ENCODE peak calls at places on chromosomes 1 and 21, in four cellular contexts. One of them, this sample, is unnamed.
A peak's percentile ranks its signal among the peaks of the same experiment; 100 is the strongest.

GRCh38 chr1:10253149-10253548 is 42.8 kb downstream of the KIF1B start:
- DNase-seq in neuronal stem cell: no peak
- DNase-seq in activated CD4-positive, alpha-beta T cell treated with anti-CD3 and anti-CD28 coated beads, Interleukin-2, amount 10 ng/mL, durations not matched to agents 7 days and 5 days: no peak
- DNase-seq in NCI-H1092 treated with DMSO at 0.1 percent for 48 hours: no peak
- DNase-seq in this sample: no peak

GRCh38 chr1:219697667-219698066 is 84.8 kb upstream of the ZC3H11B start:
- DNase-seq in NCI-H1092 treated with DMSO at 0.1 percent for 48 hours: no peak
- DNase-seq in activated CD4-positive, alpha-beta T cell treated with anti-CD3 and anti-CD28 coated beads, Interleukin-2, amount 10 ng/mL, durations not matched to agents 7 days and 5 days: no peak
- DNase-seq in neuronal stem cell: no peak
- DNase-seq in this sample: no peak

GRCh38 chr1:232486006-232486405 is 143.9 kb downstream of the SIPA1L2 start:
- DNase-seq in neuronal stem cell: no peak
- DNase-seq in activated CD4-positive, alpha-beta T cell treated with anti-CD3 and anti-CD28 coated beads, Interleukin-2, amount 10 ng/mL, durations not matched to agents 7 days and 5 days: no peak
- DNase-seq in NCI-H1092 treated with DMSO at 0.1 percent for 48 hours: no peak
- DNase-seq in this sample: no peak

GRCh38 chr1:64234714-64235113 is 31.3 kb downstream of the UBE2U start:
- DNase-seq in neuronal stem cell: no peak
- DNase-seq in NCI-H1092 treated with DMSO at 0.1 percent for 48 hours: peak; percentile 25
- DNase-seq in activated CD4-positive, alpha-beta T cell treated with anti-CD3 and anti-CD28 coated beads, Interleukin-2, amount 10 ng/mL, durations not matched to agents 7 days and 5 days: no peak
- DNase-seq in this sample: no peak

GRCh38 chr1:163561570-163562295 is 240.0 kb downstream of the NUF2 start:
- DNase-seq in NCI-H1092 treated with DMSO at 0.1 percent for 48 hours: peak; percentile 87
- DNase-seq in neuronal stem cell: peak; percentile 51
- DNase-seq in activated CD4-positive, alpha-beta T cell treated with anti-CD3 and anti-CD28 coated beads, Interleukin-2, amount 10 ng/mL, durations not matched to agents 7 days and 5 days: no peak
- DNase-seq in this sample: no peak

GRCh38 chr1:81304187-81304586 is 496.5 kb upstream of the ADGRL2 start:
- DNase-seq in NCI-H1092 treated with DMSO at 0.1 percent for 48 hours: no peak
- DNase-seq in activated CD4-positive, alpha-beta T cell treated with anti-CD3 and anti-CD28 coated beads, Interleukin-2, amount 10 ng/mL, durations not matched to agents 7 days and 5 days: no peak
- DNase-seq in neuronal stem cell: no peak
- DNase-seq in this sample: no peak

GRCh38 chr21:29187939-29188338 is 57.5 kb downstream of the MAP3K7CL start:
- DNase-seq in NCI-H1092 treated with DMSO at 0.1 percent for 48 hours: no peak
- DNase-seq in activated CD4-positive, alpha-beta T cell treated with anti-CD3 and anti-CD28 coated beads, Interleukin-2, amount 10 ng/mL, durations not matched to agents 7 days and 5 days: no peak
- DNase-seq in neuronal stem cell: no peak
- DNase-seq in this sample: no peak

GRCh38 chr1:175504875-175505555 is 238.4 kb downstream of the TNR start:
- DNase-seq in neuronal stem cell: no peak
- DNase-seq in activated CD4-positive, alpha-beta T cell treated with anti-CD3 and anti-CD28 coated beads, Interleukin-2, amount 10 ng/mL, durations not matched to agents 7 days and 5 days: no peak
- DNase-seq in NCI-H1092 treated with DMSO at 0.1 percent for 48 hours: no peak
- DNase-seq in this sample: no peak

GRCh38 chr1:97903626-97904025 is 17.2 kb downstream of the DPYD start:
- DNase-seq in neuronal stem cell: no peak
- DNase-seq in activated CD4-positive, alpha-beta T cell treated with anti-CD3 and anti-CD28 coated beads, Interleukin-2, amount 10 ng/mL, durations not matched to agents 7 days and 5 days: no peak
- DNase-seq in NCI-H1092 treated with DMSO at 0.1 percent for 48 hours: no peak
- DNase-seq in this sample: no peak

GRCh38 chr1:28482138-28482537 is 23.7 kb upstream of the RCC1 start:
- DNase-seq in activated CD4-positive, alpha-beta T cell treated with anti-CD3 and anti-CD28 coated beads, Interleukin-2, amount 10 ng/mL, durations not matched to agents 7 days and 5 days: no peak
- DNase-seq in neuronal stem cell: no peak
- DNase-seq in NCI-H1092 treated with DMSO at 0.1 percent for 48 hours: no peak
- DNase-seq in this sample: no peak

GRCh38 chr1:174359454-174359805 is 88.3 kb upstream of the GPR52 start:
- DNase-seq in NCI-H1092 treated with DMSO at 0.1 percent for 48 hours: peak; percentile 35
- DNase-seq in activated CD4-positive, alpha-beta T cell treated with anti-CD3 and anti-CD28 coated beads, Interleukin-2, amount 10 ng/mL, durations not matched to agents 7 days and 5 days: no peak
- DNase-seq in neuronal stem cell: no peak
- DNase-seq in this sample: no peak

GRCh38 chr1:22218618-22219250 is 75.8 kb upstream of the WNT4 start:
- DNase-seq in neuronal stem cell: no peak
- DNase-seq in activated CD4-positive, alpha-beta T cell treated with anti-CD3 and anti-CD28 coated beads, Interleukin-2, amount 10 ng/mL, durations not matched to agents 7 days and 5 days: no peak
- DNase-seq in NCI-H1092 treated with DMSO at 0.1 percent for 48 hours: no peak
- DNase-seq in this sample: no peak

GRCh38 chr1:115296981-115297380 is 41.1 kb downstream of the NGF start:
- DNase-seq in NCI-H1092 treated with DMSO at 0.1 percent for 48 hours: no peak
- DNase-seq in neuronal stem cell: no peak
- DNase-seq in activated CD4-positive, alpha-beta T cell treated with anti-CD3 and anti-CD28 coated beads, Interleukin-2, amount 10 ng/mL, durations not matched to agents 7 days and 5 days: no peak
- DNase-seq in this sample: no peak

GRCh38 chr1:53366901-53367502 is 39.1 kb upstream of the LRP8 start:
- DNase-seq in NCI-H1092 treated with DMSO at 0.1 percent for 48 hours: no peak
- DNase-seq in neuronal stem cell: no peak
- DNase-seq in activated CD4-positive, alpha-beta T cell treated with anti-CD3 and anti-CD28 coated beads, Interleukin-2, amount 10 ng/mL, durations not matched to agents 7 days and 5 days: no peak
- DNase-seq in this sample: no peak

GRCh38 chr1:3762151-3762872 is 10.1 kb downstream of the CCDC27 start:
- DNase-seq in activated CD4-positive, alpha-beta T cell treated with anti-CD3 and anti-CD28 coated beads, Interleukin-2, amount 10 ng/mL, durations not matched to agents 7 days and 5 days: no peak
- DNase-seq in neuronal stem cell: no peak
- DNase-seq in NCI-H1092 treated with DMSO at 0.1 percent for 48 hours: no peak
- DNase-seq in this sample: no peak

GRCh38 chr21:26952274-26953066 is 14.4 kb downstream of the ADAMTS5 start:
- DNase-seq in NCI-H1092 treated with DMSO at 0.1 percent for 48 hours: no peak
- DNase-seq in activated CD4-positive, alpha-beta T cell treated with anti-CD3 and anti-CD28 coated beads, Interleukin-2, amount 10 ng/mL, durations not matched to agents 7 days and 5 days: no peak
- DNase-seq in neuronal stem cell: no peak
- DNase-seq in this sample: no peak

GRCh38 chr1:197787056-197787455 is 11.8 kb upstream of the DENND1B start:
- DNase-seq in NCI-H1092 treated with DMSO at 0.1 percent for 48 hours: no peak
- DNase-seq in neuronal stem cell: no peak
- DNase-seq in activated CD4-positive, alpha-beta T cell treated with anti-CD3 and anti-CD28 coated beads, Interleukin-2, amount 10 ng/mL, durations not matched to agents 7 days and 5 days: no peak
- DNase-seq in this sample: no peak

GRCh38 chr1:197144570-197145325 is 1.7 kb downstream of the ASPM start:
- DNase-seq in activated CD4-positive, alpha-beta T cell treated with anti-CD3 and anti-CD28 coated beads, Interleukin-2, amount 10 ng/mL, durations not matched to agents 7 days and 5 days: peak; percentile 22
- DNase-seq in NCI-H1092 treated with DMSO at 0.1 percent for 48 hours: peak; percentile 31
- DNase-seq in neuronal stem cell: no peak
- DNase-seq in this sample: no peak

GRCh38 chr1:203127672-203128611 is at the start of gene ADORA1:
- DNase-seq in neuronal stem cell: peak; percentile 57
- DNase-seq in activated CD4-positive, alpha-beta T cell treated with anti-CD3 and anti-CD28 coated beads, Interleukin-2, amount 10 ng/mL, durations not matched to agents 7 days and 5 days: peak; percentile 6
- DNase-seq in NCI-H1092 treated with DMSO at 0.1 percent for 48 hours: peak; percentile 66
- DNase-seq in this sample: peak; percentile 80

GRCh38 chr1:162561616-162562451 is at the start of gene UAP1:
- DNase-seq in neuronal stem cell: no peak
- DNase-seq in activated CD4-positive, alpha-beta T cell treated with anti-CD3 and anti-CD28 coated beads, Interleukin-2, amount 10 ng/mL, durations not matched to agents 7 days and 5 days: no peak
- DNase-seq in NCI-H1092 treated with DMSO at 0.1 percent for 48 hours: peak; percentile 49
- DNase-seq in this sample: peak; percentile 39

GRCh38 chr1:93061895-93062792 is 16.9 kb upstream of the MTF2 start:
- DNase-seq in activated CD4-positive, alpha-beta T cell treated with anti-CD3 and anti-CD28 coated beads, Interleukin-2, amount 10 ng/mL, durations not matched to agents 7 days and 5 days: peak; percentile 58
- DNase-seq in neuronal stem cell: no peak
- DNase-seq in NCI-H1092 treated with DMSO at 0.1 percent for 48 hours: peak; percentile 34
- DNase-seq in this sample: peak; percentile 10

GRCh38 chr1:17932164-17932563 is 175.4 kb upstream of the IGSF21 start:
- DNase-seq in activated CD4-positive, alpha-beta T cell treated with anti-CD3 and anti-CD28 coated beads, Interleukin-2, amount 10 ng/mL, durations not matched to agents 7 days and 5 days: no peak
- DNase-seq in neuronal stem cell: no peak
- DNase-seq in NCI-H1092 treated with DMSO at 0.1 percent for 48 hours: no peak
- DNase-seq in this sample: no peak

This sample was measured in substantia nigra.